ENCODE peak calls at places on chromosomes 11 and 22, in nine cellular contexts. U is activated CD8-positive, alpha-beta memory T cell treated with anti-CD3 and anti-CD28 coated beads for 1 hour; A is BJ; R is mucosa of descending colon; S is iris pigment epithelial cell; X is body of pancreas; J is HCT116; Y is hepatic stellate cell; L is T-cell. E is an unnamed sample.

GRCh38 chr11:27656806-27657483 is 43.3 kb downstream of the BDNF start:
- DNase-seq in R (no peak), U (no peak), J (no peak), Y (peak), X (no peak), L (no peak), S (no peak), A (no peak), E (no peak)

GRCh38 chr11:62133328-62134065 is 9.7 kb downstream of the INCENP start:
- DNase-seq in R (no peak), U (no peak), J (no peak), Y (no peak), S (no peak), A (no peak), L (no peak), X (no peak), E (no peak)

GRCh38 chr11:86118201-86118600 is 49.3 kb upstream of the PICALM start:
- DNase-seq in A (no peak), X (no peak), R (no peak), J (no peak), S (no peak), L (no peak), U (no peak), Y (no peak), E (no peak)

GRCh38 chr11:61959026-61959608 is 8.3 kb downstream of the FTH1 start:
- DNase-seq in R (no peak), L (no peak), Y (no peak), S (no peak), J (no peak), A (no peak), X (no peak), U (no peak), E (no peak)

GRCh38 chr22:27088026-27088425 is 430.6 kb downstream of the MIAT start:
- DNase-seq in Y (no peak), L (no peak), S (peak), J (no peak), R (no peak), U (no peak), A (no peak), X (no peak), E (no peak)

GRCh38 chr11:64095286-64095825 is 59.6 kb downstream of the FLRT1 start:
- DNase-seq in Y (no peak), J (no peak), X (no peak), R (no peak), S (no peak), A (no peak), U (no peak), L (no peak), E (no peak)

GRCh38 chr11:126357969-126358762 is 2.7 kb downstream of the ST3GAL4 start:
- DNase-seq in L (no peak), R (peak), A (no peak), Y (no peak), X (no peak), J (no peak), S (no peak), U (no peak), E (no peak)

GRCh38 chr11:70212227-70212811 is 9.2 kb downstream of the FADD start:
- DNase-seq in S (no peak), R (peak), U (no peak), A (no peak), L (no peak), X (no peak), J (no peak), Y (no peak), E (no peak)

GRCh38 chr22:46408568-46409506 is 73.3 kb downstream of the TRMU start:
- DNase-seq in R (no peak), J (no peak), S (no peak), A (no peak), Y (no peak), U (no peak), L (no peak), X (no peak), E (no peak)

GRCh38 chr11:119782021-119782420 is 53.0 kb upstream of the NECTIN1 start:
- DNase-seq in J (no peak), A (no peak), S (no peak), R (no peak), X (no peak), L (no peak), U (no peak), Y (no peak), E (no peak)

GRCh38 chr22:46376096-46376495 is 40.6 kb downstream of the TRMU start:
- DNase-seq in R (no peak), X (no peak), U (no peak), A (no peak), S (no peak), Y (no peak), L (no peak), J (no peak), E (no peak)

GRCh38 chr11:13256216-13256615 is 21.4 kb upstream of the BMAL1 start:
- DNase-seq in X (no peak), U (no peak), R (no peak), J (no peak), S (no peak), A (no peak), L (no peak), Y (no peak), E (no peak)

GRCh38 chr11:107669893-107670601 is 41.8 kb downstream of the SLN start:
- DNase-seq in S (no peak), Y (no peak), A (no peak), J (no peak), X (no peak), L (no peak), U (no peak), R (no peak), E (no peak)

GRCh38 chr11:75527938-75528845 is 2.5 kb upstream of the GDPD5 start:
- DNase-seq in L (no peak), J (no peak), S (no peak), A (no peak), R (no peak), X (no peak), U (no peak), Y (no peak), E (no peak)

GRCh38 chr11:37504925-37505324 is 906.9 kb upstream of the RAG2 start:
- DNase-seq in U (no peak), L (no peak), J (no peak), Y (peak), R (no peak), S (peak), A (peak), X (no peak), E (no peak)

GRCh38 chr11:128653828-128654231 is 40.0 kb upstream of the FLI1 start:
- DNase-seq in A (peak), L (no peak), S (peak), X (peak), R (peak), Y (peak), J (no peak), U (no peak), E (no peak)

GRCh38 chr11:34890812-34891211 is 25.4 kb downstream of the APIP start:
- DNase-seq in L (no peak), Y (peak), X (no peak), S (peak), U (no peak), J (peak), A (no peak), R (no peak), E (no peak)

E was measured in CD8-positive, alpha-beta T cell.